ENCODE peak calls at places on chromosome 4, in five cellular contexts. P, R, G, T and B are unnamed samples. For H3K79me1, the result is how much of the 10 kb centered on the place peaks cover.

GRCh38 chr4:145203400-145203799 is 23.0 kb upstream of the OTUD4 start:
- DNase-seq in T (no peak), P (no peak), G (no peak), R (no peak), B (no peak)

GRCh38 chr4:178165251-178165650 is 723.0 kb upstream of the AGA start:
- DNase-seq in P (no peak), G (no peak), T (no peak), R (no peak), B (no peak)

GRCh38 chr4:57109847-57110634 is at the start of gene IGFBP7:
- DNase-seq in G (peak), P (no peak), T (peak), R (no peak), B (no peak)

GRCh38 chr4:48970471-48970921 is 15.6 kb upstream of the CWH43 start:
- DNase-seq in T (no peak), G (peak), P (peak), R (no peak), B (no peak)

GRCh38 chr4:72987741-72988729 is 81.5 kb downstream of the COX18 start:
- DNase-seq in P (no peak), R (no peak), G (no peak), T (no peak), B (no peak)

GRCh38 chr4:107034091-107034698 is 1.9 kb downstream of the DKK2 start:
- DNase-seq in G (peak), T (peak), P (no peak), R (peak), B (peak)

GRCh38 chr4:27861802-27862201 is 1001.2 kb downstream of the STIM2 start:
- DNase-seq in P (peak), G (no peak), R (no peak), T (no peak), B (no peak)

GRCh38 chr4:96483308-96484030 is 643.6 kb downstream of the PDHA2 start:
- DNase-seq in T (no peak), G (no peak), P (no peak), R (no peak), B (peak)

GRCh38 chr4:47662975-47663374 is 174.9 kb downstream of the CORIN start:
- DNase-seq in R (no peak), P (no peak), T (no peak), G (no peak), B (no peak)

GRCh38 chr4:74654230-74654681 is 140.1 kb downstream of the BTC start:
- DNase-seq in P (peak), T (no peak), R (no peak), G (no peak), B (no peak)

GRCh38 chr4:39470402-39470801 is 11.5 kb downstream of the LIAS start:
- DNase-seq in R (no peak), T (no peak), G (no peak), P (no peak), B (no peak)

GRCh38 chr4:3286335-3287175 is 6.3 kb upstream of the RGS12 start:
- DNase-seq in R (no peak), G (no peak), T (peak), P (no peak), B (peak)

GRCh38 chr4:119748853-119749252 is 120.2 kb upstream of the PDE5A start:
- DNase-seq in P (peak), G (no peak), R (no peak), T (no peak), B (no peak)

GRCh38 chr4:10546-10870 is 42.6 kb upstream of the ZNF595 start:
- DNase-seq in P (no peak), T (no peak), G (no peak), R (no peak), B (no peak)

GRCh38 chr4:148790691-148791090 is 348.5 kb upstream of the NR3C2 start:
- DNase-seq in P (peak), R (no peak), T (no peak), G (no peak), B (no peak)

GRCh38 chr4:985123-985830 is 1.6 kb upstream of the IDUA start:
- DNase-seq in T (peak), G (peak), P (no peak), R (no peak), B (peak)

GRCh38 chr4:100949350-100949935 is 397.9 kb downstream of the PPP3CA start:
- DNase-seq in R (no peak), T (no peak), G (peak), P (no peak), B (no peak)

GRCh38 chr4:53921856-53922255 is 142.5 kb downstream of the CHIC2 start:
- DNase-seq in R (no peak), P (no peak), T (no peak), G (no peak), B (no peak)

GRCh38 chr4:188015025-188015778 is 19.6 kb downstream of the ZFP42 start:
- DNase-seq in R (no peak), P (no peak), T (no peak), G (no peak), B (no peak)

GRCh38 chr4:38664704-38665401 is 854 bp downstream of the KLF3 start:
- DNase-seq in P (peak), G (peak), R (peak), T (peak), B (peak)

GRCh38 chr4:186666252-186666651 is 57.4 kb downstream of the FAT1 start:
- DNase-seq in T (no peak), R (no peak), G (peak), P (peak), B (no peak)

GRCh38 chr4:137514401-137515116 is 17.7 kb downstream of the PCDH18 start:
- DNase-seq in G (no peak), R (no peak), T (no peak), P (no peak), B (no peak)

GRCh38 chr4:72525938-72526337 is 43.1 kb downstream of the ADAMTS3 start:
- DNase-seq in G (peak), T (no peak), P (peak), R (no peak), B (no peak)

GRCh38 chr4:22237846-22238513 is 277.9 kb downstream of the ADGRA3 start:
- DNase-seq in T (no peak), R (no peak), G (no peak), P (no peak), B (no peak)

GRCh38 chr4:105369988-105370387 is 103.9 kb downstream of the PPA2 start:
- DNase-seq in G (no peak), R (no peak), T (no peak), P (peak), B (no peak)

GRCh38 chr4:124191329-124191728 is 521.2 kb downstream of the ANKRD50 start:
- DNase-seq in R (no peak), P (no peak), G (no peak), T (no peak), B (no peak)

GRCh38 chr4:128107766-128108165 is 46.7 kb downstream of the LARP1B start:
- DNase-seq in R (no peak), G (peak), T (no peak), P (peak), B (no peak)

GRCh38 chr4:47031011-47031678 is at the start of gene GABRB1:
- DNase-seq in G (peak), T (peak), R (peak), P (peak), B (peak)

GRCh38 chr4:76569695-76570094 is 134.7 kb downstream of the SHROOM3 start:
- DNase-seq in T (no peak), P (no peak), R (no peak), G (no peak), B (no peak)

GRCh38 chr4:61572160-61572559 is 372.0 kb downstream of the ADGRL3 start:
- DNase-seq in R (no peak), T (no peak), P (peak), G (peak), B (no peak)

GRCh38 chr4:38905657-38906398 is 38.2 kb downstream of the FAM114A1 start:
- DNase-seq in R (no peak), P (no peak), T (no peak), G (no peak), B (no peak)

GRCh38 chr4:14783011-14783877 is 219.0 kb upstream of the CPEB2 start:
- DNase-seq in G (no peak), R (no peak), P (peak), T (no peak), B (no peak)

GRCh38 chr4:118282692-118283091 is 70.1 kb downstream of the PRSS12 start:
- DNase-seq in P (peak), R (no peak), G (no peak), T (no peak), B (no peak)

GRCh38 chr4:3112979-3113469 is 38.5 kb downstream of the HTT start:
- DNase-seq in T (no peak), P (peak), G (no peak), R (no peak), B (no peak)

GRCh38 chr4:53479731-53480525 is 102.5 kb downstream of the FIP1L1 start:
- DNase-seq in T (no peak), G (no peak), R (no peak), P (peak), B (no peak)

GRCh38 chr4:67570537-67570936 is 12.0 kb downstream of the STAP1 start:
- DNase-seq in P (no peak), T (no peak), R (no peak), G (no peak), B (no peak)

GRCh38 chr4:54929459-54929858 is 195.9 kb downstream of the KDR start:
- DNase-seq in T (no peak), P (no peak), R (no peak), G (no peak), B (no peak)

GRCh38 chr4:79917246-79917645 is 155.8 kb downstream of the ANTXR2 start:
- DNase-seq in R (peak), T (peak), P (peak), G (peak), B (peak)

GRCh38 chr4:163548481-163549243 is 54.2 kb downstream of the TMA16 start:
- DNase-seq in R (peak), P (peak), G (peak), T (no peak), B (no peak)

GRCh38 chr4:174080361-174080760 is 203.1 kb downstream of the FBXO8 start:
- DNase-seq in T (no peak), R (no peak), G (peak), P (peak), B (no peak)

GRCh38 chr4:5885733-5886132 is 7.2 kb downstream of the CRMP1 start:
- DNase-seq in P (no peak), R (no peak), G (no peak), T (no peak), B (no peak)

GRCh38 chr4:5882947-5883346 is 9.9 kb downstream of the CRMP1 start:
- DNase-seq in R (no peak), G (no peak), P (no peak), T (no peak), B (no peak)

GRCh38 chr4:5883916-5884315 is 9.0 kb downstream of the CRMP1 start:
- DNase-seq in T (no peak), R (no peak), P (no peak), G (peak), B (no peak)

GRCh38 chr4:5887011-5887360 is 5.9 kb downstream of the CRMP1 start:
- DNase-seq in R (no peak), G (no peak), P (no peak), T (no peak), B (no peak)

GRCh38 chr4:5884804-5885203 is 8.1 kb downstream of the CRMP1 start:
- DNase-seq in R (no peak), T (no peak), P (no peak), G (no peak), B (no peak)
- H3K79me1 ChIP-seq in R (under half), T (under half), P (under half), G (under half), B (under half)

DNA sequence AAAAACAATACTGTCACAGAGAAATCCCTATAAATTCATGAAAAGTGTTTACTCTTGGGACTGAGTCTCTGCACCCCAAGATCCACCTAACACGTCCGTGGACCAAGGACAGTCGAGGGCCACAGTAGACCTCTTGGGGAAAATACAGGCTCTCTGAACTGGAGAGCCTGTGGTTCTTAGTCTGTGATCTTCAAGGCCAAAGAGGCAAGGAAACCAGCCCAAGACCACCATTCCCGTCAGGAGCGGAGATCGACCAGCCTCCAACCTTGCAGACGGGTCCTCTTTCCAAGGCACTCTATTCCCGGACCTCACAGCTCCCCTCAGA is 1.6 kb upstream of the APBB2 start:
- DNase-seq in R (no peak), P (no peak), G (peak), T (peak), B (no peak)
- H3K14ac ChIP-seq in R (no peak), P (peak), G (no peak), T (no peak), B (peak)

GRCh38 chr4:10171055-10171454 is 54.5 kb upstream of the WDR1 start:
- DNase-seq in R (no peak), P (no peak), T (no peak), G (no peak), B (no peak)
- H3K79me1 ChIP-seq in R (under half), P (under half), T (under half), G (under half), B (under half)

GRCh38 chr4:122788935-122789334 is 37.7 kb upstream of the FGF2 start:
- DNase-seq in R (no peak), T (no peak), G (no peak), P (no peak), B (no peak)
- H3K14ac ChIP-seq in R (no peak), T (no peak), G (no peak), P (no peak), B (no peak)

GRCh38 chr4:8257854-8258253 is 11.7 kb upstream of the HTRA3 start:
- DNase-seq in T (no peak), G (no peak), P (no peak), R (no peak), B (no peak)
- H3K79me1 ChIP-seq in T (under half), G (under half), P (under half), R (under half), B (under half)